ENCODE peak calls at places on chromosomes 6 and 20, in eight cellular contexts. M, F, Z, C, G, P, H and B are unnamed samples.

GRCh38 chr6:19399406-19399805 is 437.8 kb upstream of the ID4 start:
- DNase-seq in M (peak; percentile 21), G (no peak), F (no peak), P (peak; percentile 53), Z (peak; percentile 13), H (no peak), C (no peak), B (no peak)

GRCh38 chr20:47196091-47197081 is 160.1 kb downstream of the ZMYND8 start:
- DNase-seq in M (peak; percentile 60), Z (peak; percentile 65), F (peak; percentile 38), H (peak; percentile 82), C (no peak), G (peak; percentile 76), P (peak; percentile 63), B (peak; percentile 75)

GRCh38 chr6:46510656-46511055 is 19.4 kb upstream of the RCAN2 start:
- DNase-seq in C (peak; percentile 53), H (no peak), F (no peak), Z (peak; percentile 64), P (peak; percentile 89), M (peak; percentile 46), G (no peak), B (no peak)

GRCh38 chr6:20744911-20745557 is 210.8 kb downstream of the CDKAL1 start:
- DNase-seq in P (no peak), G (no peak), M (no peak), Z (no peak), C (no peak), F (no peak), H (no peak), B (no peak)

GRCh38 chr6:82843291-82843885 is 222.3 kb downstream of the UBE3D start:
- DNase-seq in P (no peak), Z (no peak), H (no peak), M (no peak), G (no peak), F (no peak), C (no peak), B (no peak)

GRCh38 chr20:22939181-22939580 is 95.9 kb upstream of the SSTR4 start:
- DNase-seq in C (no peak), F (no peak), M (no peak), H (no peak), P (no peak), G (no peak), Z (no peak), B (no peak)

GRCh38 chr6:167791036-167791779 is 35.5 kb upstream of the AFDN start:
- DNase-seq in F (peak; percentile 76), Z (no peak), H (peak; percentile 34), G (no peak), M (no peak), P (no peak), C (no peak), B (no peak)

GRCh38 chr6:145929037-145929633 is 35.0 kb downstream of the SHPRH start:
- DNase-seq in G (no peak), C (peak; percentile 3), P (peak; percentile 74), Z (peak; percentile 18), M (no peak), F (peak; percentile 54), H (peak; percentile 1), B (no peak)

DNA sequence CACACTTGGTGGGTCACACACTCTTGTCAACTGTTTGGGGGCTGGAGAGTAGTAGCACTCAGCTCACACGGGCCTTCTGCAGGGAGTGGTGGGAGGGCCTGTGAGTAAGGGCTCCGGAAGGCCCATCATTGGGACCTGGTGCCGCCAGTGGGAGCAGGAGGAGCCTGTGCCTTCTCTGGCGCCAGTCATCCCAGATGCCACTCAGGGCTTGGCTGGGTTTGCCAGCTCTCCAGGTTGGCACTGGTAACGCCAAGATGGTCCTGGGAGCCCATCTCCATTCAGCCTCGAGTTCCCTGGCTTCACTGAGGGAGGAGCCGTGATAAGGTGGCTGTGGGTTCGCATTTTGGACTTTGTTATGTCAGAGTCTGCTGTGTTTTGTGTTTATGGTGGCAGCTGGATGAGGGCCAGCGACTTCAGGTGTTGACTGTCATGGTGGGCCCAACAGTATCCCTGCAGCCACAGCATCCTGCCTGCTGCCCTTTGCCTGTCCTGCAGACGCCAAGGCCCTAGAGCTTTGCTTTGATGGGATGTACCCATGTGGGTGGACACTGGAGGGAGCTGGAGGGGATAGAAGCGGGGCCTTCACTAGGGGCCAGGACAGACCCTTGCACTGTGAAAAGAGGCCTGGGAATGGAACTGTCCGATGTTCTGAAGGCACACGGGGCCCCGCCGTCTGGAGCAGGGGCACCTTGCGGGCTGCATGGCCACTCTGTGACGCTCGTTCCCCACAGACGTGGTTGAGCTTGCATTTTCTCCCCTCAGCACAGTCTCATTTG is 13.3 kb upstream of the DNAJC5 start:
- DNase-seq in C (no peak), F (no peak), G (no peak), M (no peak), Z (no peak), P (no peak), H (no peak), B (no peak)
- H3K36me3 ChIP-seq in C (peaks cover 54% of the 10 kb centered on the region), F (peaks cover 54% of the 10 kb centered on the region), G (peaks cover 26% of the 10 kb centered on the region), M (peaks cover 86% of the 10 kb centered on the region), Z (peaks cover 91% of the 10 kb centered on the region), P (peaks cover 47% of the 10 kb centered on the region), H (peaks cover 29% of the 10 kb centered on the region), B (peaks cover 39% of the 10 kb centered on the region)

GRCh38 chr6:113649916-113650609 is 207.1 kb upstream of the MARCKS start:
- DNase-seq in H (no peak), G (no peak), C (no peak), Z (no peak), P (no peak), F (peak; percentile 76), M (no peak), B (no peak)
- H3K4me3 ChIP-seq in H (no peak overlapping the region), G (no peak overlapping the region), C (no peak overlapping the region), Z (no peak overlapping the region), P (no peak overlapping the region), F (peak overlapping the region; percentile 19), M (no peak overlapping the region), B (peak overlapping the region; percentile 59)

DNA sequence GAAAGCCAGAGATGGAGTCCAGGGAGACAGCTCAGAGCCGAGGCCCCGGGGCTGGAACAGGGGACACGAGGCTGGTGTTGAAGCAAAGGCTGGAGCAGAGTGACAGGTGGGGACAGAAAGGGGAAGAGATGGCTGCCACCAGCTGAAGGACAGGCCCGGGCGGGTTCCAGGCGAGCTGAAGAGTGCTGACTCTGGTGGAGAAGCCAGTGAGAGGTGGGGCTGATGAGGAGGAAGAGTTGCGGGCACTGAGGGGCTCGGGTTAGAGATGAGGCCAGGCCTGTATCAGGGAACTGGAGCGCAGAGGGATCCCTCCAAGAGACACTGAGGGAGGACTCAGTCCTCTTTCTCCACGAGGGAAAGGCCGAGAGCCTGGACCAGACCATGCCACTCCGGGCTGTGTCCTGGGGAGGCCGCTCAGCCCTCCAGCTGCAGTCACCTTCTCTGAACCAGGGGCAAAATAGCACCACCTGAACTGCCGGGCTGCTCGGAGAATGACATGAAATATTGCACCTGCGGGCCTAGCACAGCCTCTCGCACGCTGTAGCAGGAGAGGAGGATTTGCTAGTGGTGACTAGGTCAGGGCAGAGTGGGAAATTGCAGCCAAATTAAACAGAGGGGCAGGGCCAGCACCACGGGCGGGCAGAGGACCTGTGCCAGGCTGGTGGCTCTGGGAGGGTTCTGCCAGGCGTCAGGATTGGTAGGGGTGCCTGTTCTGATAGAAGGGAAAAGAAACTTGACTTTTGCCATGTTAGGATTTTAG is 175.9 kb downstream of the ZDHHC14 start:
- DNase-seq in Z (no peak), G (no peak), H (no peak), P (no peak), M (no peak), F (no peak), C (no peak), B (peak; percentile 43)
- TF ChIP-seq CTCF in Z (no peak), G (no peak), H (no peak), P (no peak), M (no peak), F (no peak), C (no peak), B (no peak)

GRCh38 chr6:164078551-164079274 is 664.2 kb downstream of the QKI start:
- DNase-seq in F (no peak), M (no peak), Z (no peak), G (no peak), H (no peak), P (no peak), C (no peak), B (no peak)
- H3K36me3 ChIP-seq in F (no peaks in the 10 kb centered on the region), M (no peaks in the 10 kb centered on the region), Z (no peaks in the 10 kb centered on the region), G (no peaks in the 10 kb centered on the region), H (no peaks in the 10 kb centered on the region), P (no peaks in the 10 kb centered on the region), C (no peaks in the 10 kb centered on the region), B (no peaks in the 10 kb centered on the region)